ENCODE peak calls at places on chromosomes 4 and X, in seven cellular contexts. One of them, this sample, is unnamed.

GRCh38 chrX:130594453-130594916 is 192.7 kb downstream of the RBMX2 start:
- DNase-seq in GM12865: no peak
- DNase-seq in keratinocyte: no peak
- DNase-seq in testis: no peak
- DNase-seq in K562: peak; percentile 42
- DNase-seq in Panc1: no peak
- DNase-seq in WERI-Rb-1: no peak
- DNase-seq in this sample: no peak

GRCh38 chr4:60897415-60897814 is 302.7 kb upstream of the ADGRL3 start:
- DNase-seq in testis: no peak
- DNase-seq in WERI-Rb-1: no peak
- DNase-seq in keratinocyte: no peak
- DNase-seq in K562: no peak
- DNase-seq in GM12865: no peak
- DNase-seq in Panc1: no peak
- DNase-seq in this sample: no peak

GRCh38 chr4:153468587-153468986 is 2.4 kb downstream of the TMEM131L start:
- DNase-seq in Panc1: no peak
- DNase-seq in K562: no peak
- DNase-seq in testis: no peak
- DNase-seq in GM12865: peak; percentile 93
- DNase-seq in keratinocyte: no peak
- DNase-seq in WERI-Rb-1: no peak
- DNase-seq in this sample: no peak

GRCh38 chrX:16665089-16665488 is 15.1 kb downstream of the S100G start:
- DNase-seq in WERI-Rb-1: no peak
- DNase-seq in Panc1: no peak
- DNase-seq in keratinocyte: no peak
- DNase-seq in GM12865: no peak
- DNase-seq in testis: no peak
- DNase-seq in K562: no peak
- DNase-seq in this sample: no peak

GRCh38 chrX:129759576-129760061 is 20.1 kb upstream of the SASH3 start:
- DNase-seq in testis: peak; percentile 19
- DNase-seq in Panc1: no peak
- DNase-seq in K562: no peak
- DNase-seq in keratinocyte: no peak
- DNase-seq in WERI-Rb-1: no peak
- DNase-seq in GM12865: peak; percentile 47
- DNase-seq in this sample: peak; percentile 63

GRCh38 chr4:101349346-101350064 is 2.2 kb upstream of the PPP3CA start:
- DNase-seq in testis: peak; percentile 24
- DNase-seq in K562: no peak
- DNase-seq in Panc1: no peak
- DNase-seq in WERI-Rb-1: no peak
- DNase-seq in keratinocyte: peak; percentile 75
- DNase-seq in GM12865: no peak
- DNase-seq in this sample: no peak

GRCh38 chrX:40169193-40170086 is 71.7 kb upstream of the BCOR start:
- DNase-seq in GM12865: peak; percentile 90
- DNase-seq in K562: peak; percentile 62
- DNase-seq in keratinocyte: no peak
- DNase-seq in testis: peak; percentile 79
- DNase-seq in Panc1: peak; percentile 61
- DNase-seq in WERI-Rb-1: peak; percentile 80
- DNase-seq in this sample: peak; percentile 87

GRCh38 chr4:112938461-112939058 is 110.9 kb upstream of the ANK2 start:
- DNase-seq in WERI-Rb-1: no peak
- DNase-seq in K562: no peak
- DNase-seq in keratinocyte: no peak
- DNase-seq in Panc1: peak; percentile 15
- DNase-seq in testis: no peak
- DNase-seq in GM12865: peak; percentile 53
- DNase-seq in this sample: peak; percentile 1

GRCh38 chrX:70433848-70434351 is 10.7 kb upstream of the DLG3 start:
- DNase-seq in Panc1: peak; percentile 20
- DNase-seq in keratinocyte: no peak
- DNase-seq in GM12865: peak; percentile 82
- DNase-seq in K562: peak; percentile 79
- DNase-seq in testis: peak; percentile 78
- DNase-seq in WERI-Rb-1: peak; percentile 74
- DNase-seq in this sample: peak; percentile 73

GRCh38 chr4:6727081-6727942 is 11.3 kb downstream of the BLOC1S4 start:
- DNase-seq in WERI-Rb-1: no peak
- DNase-seq in testis: peak; percentile 81
- DNase-seq in Panc1: no peak
- DNase-seq in GM12865: no peak
- DNase-seq in K562: peak; percentile 41
- DNase-seq in keratinocyte: no peak
- DNase-seq in this sample: no peak

GRCh38 chr4:38717604-38718003 is 53.6 kb downstream of the KLF3 start:
- DNase-seq in Panc1: no peak
- DNase-seq in WERI-Rb-1: no peak
- DNase-seq in testis: no peak
- DNase-seq in keratinocyte: no peak
- DNase-seq in K562: no peak
- DNase-seq in GM12865: no peak
- DNase-seq in this sample: no peak

GRCh38 chr4:154740462-154740861 is 3.3 kb upstream of the LRAT start:
- DNase-seq in testis: no peak
- DNase-seq in WERI-Rb-1: no peak
- DNase-seq in Panc1: no peak
- DNase-seq in keratinocyte: no peak
- DNase-seq in K562: no peak
- DNase-seq in GM12865: no peak
- DNase-seq in this sample: no peak

GRCh38 chr4:39614487-39615162 is 24.0 kb downstream of the SMIM14 start:
- DNase-seq in K562: no peak
- DNase-seq in testis: no peak
- DNase-seq in Panc1: no peak
- DNase-seq in keratinocyte: no peak
- DNase-seq in WERI-Rb-1: no peak
- DNase-seq in GM12865: peak; percentile 41
- DNase-seq in this sample: no peak

GRCh38 chr4:158754385-158755180 is 14.2 kb upstream of the FNIP2 start:
- DNase-seq in testis: no peak
- DNase-seq in Panc1: no peak
- DNase-seq in WERI-Rb-1: no peak
- DNase-seq in K562: no peak
- DNase-seq in GM12865: no peak
- DNase-seq in keratinocyte: no peak
- DNase-seq in this sample: no peak

GRCh38 chr4:102438396-102438795 is 62.8 kb upstream of the NFKB1 start:
- DNase-seq in keratinocyte: no peak
- DNase-seq in K562: no peak
- DNase-seq in Panc1: no peak
- DNase-seq in GM12865: no peak
- DNase-seq in WERI-Rb-1: no peak
- DNase-seq in testis: no peak
- DNase-seq in this sample: no peak

GRCh38 chr4:185600801-185601200 is 65.5 kb upstream of the PDLIM3 start:
- DNase-seq in WERI-Rb-1: no peak
- DNase-seq in K562: no peak
- DNase-seq in testis: no peak
- DNase-seq in keratinocyte: no peak
- DNase-seq in Panc1: no peak
- DNase-seq in GM12865: no peak
- DNase-seq in this sample: no peak

GRCh38 chr4:173367285-173367684 is 3.5 kb upstream of the SAP30 start:
- DNase-seq in testis: no peak
- DNase-seq in Panc1: no peak
- DNase-seq in keratinocyte: no peak
- DNase-seq in WERI-Rb-1: no peak
- DNase-seq in GM12865: peak; percentile 48
- DNase-seq in K562: no peak
- DNase-seq in this sample: no peak

GRCh38 chr4:76108467-76109181 is 34.1 kb downstream of the ART3 start:
- DNase-seq in WERI-Rb-1: no peak
- DNase-seq in GM12865: peak; percentile 12
- DNase-seq in keratinocyte: no peak
- DNase-seq in K562: no peak
- DNase-seq in testis: no peak
- DNase-seq in Panc1: no peak
- DNase-seq in this sample: no peak

GRCh38 chr4:93828830-93829530 is 427 bp downstream of the ATOH1 start:
- DNase-seq in Panc1: no peak
- DNase-seq in keratinocyte: no peak
- DNase-seq in K562: no peak
- DNase-seq in GM12865: no peak
- DNase-seq in WERI-Rb-1: peak; percentile 28
- DNase-seq in testis: no peak
- DNase-seq in this sample: no peak

GRCh38 chr4:146051724-146052396 is 113.2 kb upstream of the ZNF827 start:
- DNase-seq in testis: no peak
- DNase-seq in K562: no peak
- DNase-seq in Panc1: no peak
- DNase-seq in GM12865: no peak
- DNase-seq in WERI-Rb-1: no peak
- DNase-seq in keratinocyte: no peak
- DNase-seq in this sample: no peak

GRCh38 chrX:154540897-154541535 is 5.6 kb downstream of the G6PD start:
- DNase-seq in WERI-Rb-1: peak; percentile 98
- DNase-seq in GM12865: no peak
- DNase-seq in keratinocyte: no peak
- DNase-seq in Panc1: no peak
- DNase-seq in K562: no peak
- DNase-seq in testis: no peak
- DNase-seq in this sample: no peak

GRCh38 chr4:33184684-33185083 is 2464.5 kb downstream of the PCDH7 start:
- DNase-seq in keratinocyte: no peak
- DNase-seq in GM12865: peak; percentile 13
- DNase-seq in K562: no peak
- DNase-seq in testis: no peak
- DNase-seq in Panc1: no peak
- DNase-seq in WERI-Rb-1: no peak
- DNase-seq in this sample: no peak
- H3K4me3 ChIP-seq in keratinocyte: no peak overlapping the region
- H3K4me3 ChIP-seq in GM12865: no peak overlapping the region
- H3K4me3 ChIP-seq in K562: no peak overlapping the region
- H3K4me3 ChIP-seq in testis: no peak overlapping the region
- H3K4me3 ChIP-seq in Panc1: no peak overlapping the region
- H3K4me3 ChIP-seq in WERI-Rb-1: no peak overlapping the region
- H3K4me3 ChIP-seq in this sample: no peak overlapping the region

DNA sequence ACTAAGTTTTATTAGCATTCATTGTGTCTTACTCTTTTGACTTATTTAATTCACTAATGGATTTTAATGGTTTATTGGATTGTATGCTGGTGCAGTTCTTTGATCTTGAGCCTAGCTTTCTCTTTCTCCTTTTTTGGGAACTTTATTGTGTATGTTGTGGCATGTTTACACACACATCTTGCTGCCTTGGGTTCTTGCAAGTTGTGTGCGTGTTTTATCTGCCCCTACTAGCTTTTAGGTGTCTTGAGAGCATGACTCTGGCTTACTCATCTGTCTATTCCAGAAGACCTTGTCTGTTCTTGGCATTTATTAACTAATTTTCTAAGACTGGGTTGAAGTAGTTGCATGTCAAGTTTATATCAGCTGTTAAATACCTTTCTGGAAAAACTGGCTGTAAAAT is 2.7 kb downstream of the TMEM165 start:
- DNase-seq in K562: no peak
- DNase-seq in keratinocyte: peak; percentile 75
- DNase-seq in Panc1: no peak
- DNase-seq in GM12865: no peak
- DNase-seq in WERI-Rb-1: no peak
- DNase-seq in testis: no peak
- DNase-seq in this sample: no peak
- H3K4me3 ChIP-seq in K562: peak overlapping the region; percentile 97
- H3K4me3 ChIP-seq in keratinocyte: peak overlapping the region; percentile 88
- H3K4me3 ChIP-seq in Panc1: peak overlapping the region; percentile 79
- H3K4me3 ChIP-seq in GM12865: peak overlapping the region; percentile 75
- H3K4me3 ChIP-seq in WERI-Rb-1: peak overlapping the region; percentile 26
- H3K4me3 ChIP-seq in testis: peak overlapping the region; percentile 87
- H3K4me3 ChIP-seq in this sample: no peak overlapping the region

GRCh38 chr4:23931489-23931830 is 41.6 kb upstream of the PPARGC1A start:
- DNase-seq in K562: no peak
- DNase-seq in Panc1: no peak
- DNase-seq in testis: no peak
- DNase-seq in keratinocyte: no peak
- DNase-seq in WERI-Rb-1: no peak
- DNase-seq in GM12865: no peak
- DNase-seq in this sample: no peak

GRCh38 chr4:23934223-23934622 is 44.4 kb upstream of the PPARGC1A start:
- DNase-seq in K562: no peak
- DNase-seq in keratinocyte: no peak
- DNase-seq in testis: no peak
- DNase-seq in WERI-Rb-1: peak; percentile 18
- DNase-seq in Panc1: no peak
- DNase-seq in GM12865: no peak
- DNase-seq in this sample: no peak

GRCh38 chr4:23932935-23933334 is 43.1 kb upstream of the PPARGC1A start:
- DNase-seq in K562: no peak
- DNase-seq in keratinocyte: no peak
- DNase-seq in GM12865: no peak
- DNase-seq in Panc1: no peak
- DNase-seq in testis: no peak
- DNase-seq in WERI-Rb-1: no peak
- DNase-seq in this sample: no peak

GRCh38 chr4:23930750-23931488 is 41.1 kb upstream of the PPARGC1A start:
- DNase-seq in Panc1: no peak
- DNase-seq in GM12865: no peak
- DNase-seq in K562: no peak
- DNase-seq in WERI-Rb-1: no peak
- DNase-seq in testis: peak; percentile 71
- DNase-seq in keratinocyte: no peak
- DNase-seq in this sample: no peak

GRCh38 chr4:23932186-23932585 is 42.3 kb upstream of the PPARGC1A start:
- DNase-seq in Panc1: no peak
- DNase-seq in keratinocyte: no peak
- DNase-seq in K562: no peak
- DNase-seq in GM12865: no peak
- DNase-seq in WERI-Rb-1: no peak
- DNase-seq in testis: no peak
- DNase-seq in this sample: no peak
- H3K4me3 ChIP-seq in Panc1: no peak overlapping the region
- H3K4me3 ChIP-seq in keratinocyte: no peak overlapping the region
- H3K4me3 ChIP-seq in K562: no peak overlapping the region
- H3K4me3 ChIP-seq in GM12865: no peak overlapping the region
- H3K4me3 ChIP-seq in WERI-Rb-1: no peak overlapping the region
- H3K4me3 ChIP-seq in testis: no peak overlapping the region
- H3K4me3 ChIP-seq in this sample: no peak overlapping the region

GRCh38 chrX:13691845-13692334 is 3.0 kb downstream of the RAB9A start:
- DNase-seq in GM12865: peak; percentile 51
- DNase-seq in keratinocyte: no peak
- DNase-seq in WERI-Rb-1: no peak
- DNase-seq in K562: no peak
- DNase-seq in Panc1: no peak
- DNase-seq in testis: no peak
- DNase-seq in this sample: no peak

GRCh38 chrX:13689519-13690211 is 737 bp downstream of the RAB9A start:
- DNase-seq in testis: no peak
- DNase-seq in GM12865: no peak
- DNase-seq in K562: no peak
- DNase-seq in keratinocyte: no peak
- DNase-seq in Panc1: no peak
- DNase-seq in WERI-Rb-1: no peak
- DNase-seq in this sample: no peak

GRCh38 chrX:13688772-13689518 is at the start of gene RAB9A:
- DNase-seq in keratinocyte: no peak
- DNase-seq in WERI-Rb-1: peak; percentile 93
- DNase-seq in Panc1: no peak
- DNase-seq in testis: peak; percentile 86
- DNase-seq in K562: peak; percentile 91
- DNase-seq in GM12865: peak; percentile 76
- DNase-seq in this sample: peak; percentile 79

GRCh38 chrX:13692771-13693231 is 3.9 kb downstream of the RAB9A start:
- DNase-seq in Panc1: no peak
- DNase-seq in K562: no peak
- DNase-seq in testis: no peak
- DNase-seq in WERI-Rb-1: no peak
- DNase-seq in keratinocyte: no peak
- DNase-seq in GM12865: no peak
- DNase-seq in this sample: no peak

GRCh38 chrX:13690836-13691235 is 1.9 kb downstream of the RAB9A start:
- DNase-seq in K562: no peak
- DNase-seq in WERI-Rb-1: no peak
- DNase-seq in Panc1: no peak
- DNase-seq in keratinocyte: no peak
- DNase-seq in GM12865: peak; percentile 46
- DNase-seq in testis: no peak
- DNase-seq in this sample: no peak
- H3K4me3 ChIP-seq in K562: peak overlapping the region; percentile 95
- H3K4me3 ChIP-seq in WERI-Rb-1: no peak overlapping the region
- H3K4me3 ChIP-seq in Panc1: peak overlapping the region; percentile 69
- H3K4me3 ChIP-seq in keratinocyte: peak overlapping the region; percentile 72
- H3K4me3 ChIP-seq in GM12865: peak overlapping the region; percentile 87
- H3K4me3 ChIP-seq in testis: no peak overlapping the region
- H3K4me3 ChIP-seq in this sample: no peak overlapping the region

This sample was measured in CD4-positive, alpha-beta memory T cell.